ENCODE peak calls at places on chromosome 10, in ten cellular contexts. One of them, this sample, is unnamed.

GRCh38 chr10:132193907-132194552 is 7.3 kb downstream of the DPYSL4 start:
- DNase-seq in IMR-90: no peak
- DNase-seq in adrenal gland: peak; percentile 44
- DNase-seq in C1 segment of cervical spinal cord: no peak
- DNase-seq in Panc1: no peak
- DNase-seq in thyroid gland: peak; percentile 19
- DNase-seq in NCI-H524: no peak
- DNase-seq in sigmoid colon: no peak
- DNase-seq in activated CD4-positive, alpha-beta T cell treated with anti-CD3 and anti-CD28 coated beads for 48 hours: peak; percentile 36
- DNase-seq in stimulated activated CD4-positive, alpha-beta T cell treated with anti-CD3 and anti-CD28 coated beads, Interleukin-4, amount 100 ng/mL, for 1 hour: no peak
- DNase-seq in this sample: peak; percentile 21

GRCh38 chr10:28087675-28088351 is 88.9 kb upstream of the ODAD2 start:
- DNase-seq in adrenal gland: no peak
- DNase-seq in C1 segment of cervical spinal cord: no peak
- DNase-seq in sigmoid colon: no peak
- DNase-seq in activated CD4-positive, alpha-beta T cell treated with anti-CD3 and anti-CD28 coated beads for 48 hours: no peak
- DNase-seq in thyroid gland: no peak
- DNase-seq in IMR-90: peak; percentile 92
- DNase-seq in Panc1: no peak
- DNase-seq in NCI-H524: no peak
- DNase-seq in stimulated activated CD4-positive, alpha-beta T cell treated with anti-CD3 and anti-CD28 coated beads, Interleukin-4, amount 100 ng/mL, for 1 hour: no peak
- DNase-seq in this sample: peak; percentile 61

GRCh38 chr10:23203369-23204325 is 11.5 kb downstream of the PTF1A start:
- DNase-seq in thyroid gland: no peak
- DNase-seq in Panc1: no peak
- DNase-seq in stimulated activated CD4-positive, alpha-beta T cell treated with anti-CD3 and anti-CD28 coated beads, Interleukin-4, amount 100 ng/mL, for 1 hour: no peak
- DNase-seq in sigmoid colon: no peak
- DNase-seq in activated CD4-positive, alpha-beta T cell treated with anti-CD3 and anti-CD28 coated beads for 48 hours: no peak
- DNase-seq in C1 segment of cervical spinal cord: no peak
- DNase-seq in IMR-90: no peak
- DNase-seq in adrenal gland: no peak
- DNase-seq in NCI-H524: no peak
- DNase-seq in this sample: no peak

GRCh38 chr10:4285121-4285520 is 500.1 kb upstream of the KLF6 start:
- DNase-seq in C1 segment of cervical spinal cord: no peak
- DNase-seq in stimulated activated CD4-positive, alpha-beta T cell treated with anti-CD3 and anti-CD28 coated beads, Interleukin-4, amount 100 ng/mL, for 1 hour: no peak
- DNase-seq in NCI-H524: no peak
- DNase-seq in Panc1: no peak
- DNase-seq in sigmoid colon: no peak
- DNase-seq in thyroid gland: no peak
- DNase-seq in IMR-90: peak; percentile 32
- DNase-seq in adrenal gland: no peak
- DNase-seq in activated CD4-positive, alpha-beta T cell treated with anti-CD3 and anti-CD28 coated beads for 48 hours: peak; percentile 7
- DNase-seq in this sample: no peak

GRCh38 chr10:70650751-70651150 is 21.6 kb upstream of the ADAMTS14 start:
- DNase-seq in sigmoid colon: no peak
- DNase-seq in IMR-90: no peak
- DNase-seq in C1 segment of cervical spinal cord: no peak
- DNase-seq in thyroid gland: no peak
- DNase-seq in Panc1: no peak
- DNase-seq in NCI-H524: no peak
- DNase-seq in adrenal gland: no peak
- DNase-seq in stimulated activated CD4-positive, alpha-beta T cell treated with anti-CD3 and anti-CD28 coated beads, Interleukin-4, amount 100 ng/mL, for 1 hour: no peak
- DNase-seq in activated CD4-positive, alpha-beta T cell treated with anti-CD3 and anti-CD28 coated beads for 48 hours: no peak
- DNase-seq in this sample: no peak

GRCh38 chr10:123236122-123236521 is 81.9 kb downstream of the BUB3 start:
- DNase-seq in activated CD4-positive, alpha-beta T cell treated with anti-CD3 and anti-CD28 coated beads for 48 hours: no peak
- DNase-seq in IMR-90: no peak
- DNase-seq in C1 segment of cervical spinal cord: no peak
- DNase-seq in adrenal gland: no peak
- DNase-seq in Panc1: no peak
- DNase-seq in NCI-H524: peak; percentile 8
- DNase-seq in thyroid gland: no peak
- DNase-seq in sigmoid colon: no peak
- DNase-seq in stimulated activated CD4-positive, alpha-beta T cell treated with anti-CD3 and anti-CD28 coated beads, Interleukin-4, amount 100 ng/mL, for 1 hour: no peak
- DNase-seq in this sample: no peak

GRCh38 chr10:86188796-86189558 is 177.6 kb downstream of the GRID1 start:
- DNase-seq in NCI-H524: no peak
- DNase-seq in IMR-90: no peak
- DNase-seq in thyroid gland: no peak
- DNase-seq in adrenal gland: no peak
- DNase-seq in activated CD4-positive, alpha-beta T cell treated with anti-CD3 and anti-CD28 coated beads for 48 hours: no peak
- DNase-seq in stimulated activated CD4-positive, alpha-beta T cell treated with anti-CD3 and anti-CD28 coated beads, Interleukin-4, amount 100 ng/mL, for 1 hour: no peak
- DNase-seq in sigmoid colon: no peak
- DNase-seq in Panc1: no peak
- DNase-seq in C1 segment of cervical spinal cord: no peak
- DNase-seq in this sample: no peak

GRCh38 chr10:32950457-32951109 is 7.4 kb downstream of the ITGB1 start:
- DNase-seq in stimulated activated CD4-positive, alpha-beta T cell treated with anti-CD3 and anti-CD28 coated beads, Interleukin-4, amount 100 ng/mL, for 1 hour: no peak
- DNase-seq in adrenal gland: no peak
- DNase-seq in thyroid gland: no peak
- DNase-seq in sigmoid colon: no peak
- DNase-seq in NCI-H524: no peak
- DNase-seq in C1 segment of cervical spinal cord: no peak
- DNase-seq in IMR-90: no peak
- DNase-seq in activated CD4-positive, alpha-beta T cell treated with anti-CD3 and anti-CD28 coated beads for 48 hours: no peak
- DNase-seq in Panc1: no peak
- DNase-seq in this sample: no peak

GRCh38 chr10:76306859-76307258 is 875.4 kb downstream of the LRMDA start:
- DNase-seq in IMR-90: peak; percentile 68
- DNase-seq in Panc1: no peak
- DNase-seq in NCI-H524: no peak
- DNase-seq in stimulated activated CD4-positive, alpha-beta T cell treated with anti-CD3 and anti-CD28 coated beads, Interleukin-4, amount 100 ng/mL, for 1 hour: no peak
- DNase-seq in thyroid gland: no peak
- DNase-seq in sigmoid colon: no peak
- DNase-seq in adrenal gland: no peak
- DNase-seq in activated CD4-positive, alpha-beta T cell treated with anti-CD3 and anti-CD28 coated beads for 48 hours: no peak
- DNase-seq in C1 segment of cervical spinal cord: no peak
- DNase-seq in this sample: peak; percentile 58

GRCh38 chr10:644076-644942 is 45.2 kb downstream of the DIP2C start:
- DNase-seq in sigmoid colon: peak; percentile 63
- DNase-seq in NCI-H524: no peak
- DNase-seq in Panc1: no peak
- DNase-seq in IMR-90: no peak
- DNase-seq in activated CD4-positive, alpha-beta T cell treated with anti-CD3 and anti-CD28 coated beads for 48 hours: no peak
- DNase-seq in thyroid gland: no peak
- DNase-seq in stimulated activated CD4-positive, alpha-beta T cell treated with anti-CD3 and anti-CD28 coated beads, Interleukin-4, amount 100 ng/mL, for 1 hour: no peak
- DNase-seq in adrenal gland: no peak
- DNase-seq in C1 segment of cervical spinal cord: no peak
- DNase-seq in this sample: no peak

GRCh38 chr10:103669243-103669929 is 175.9 kb downstream of the NEURL1 start:
- DNase-seq in thyroid gland: no peak
- DNase-seq in C1 segment of cervical spinal cord: no peak
- DNase-seq in activated CD4-positive, alpha-beta T cell treated with anti-CD3 and anti-CD28 coated beads for 48 hours: no peak
- DNase-seq in NCI-H524: no peak
- DNase-seq in Panc1: no peak
- DNase-seq in adrenal gland: no peak
- DNase-seq in stimulated activated CD4-positive, alpha-beta T cell treated with anti-CD3 and anti-CD28 coated beads, Interleukin-4, amount 100 ng/mL, for 1 hour: no peak
- DNase-seq in sigmoid colon: no peak
- DNase-seq in IMR-90: peak; percentile 20
- DNase-seq in this sample: peak; percentile 28

GRCh38 chr10:133166504-133166827 is 6.4 kb downstream of the KNDC1 start:
- DNase-seq in stimulated activated CD4-positive, alpha-beta T cell treated with anti-CD3 and anti-CD28 coated beads, Interleukin-4, amount 100 ng/mL, for 1 hour: no peak
- DNase-seq in thyroid gland: no peak
- DNase-seq in Panc1: no peak
- DNase-seq in IMR-90: no peak
- DNase-seq in adrenal gland: no peak
- DNase-seq in sigmoid colon: peak; percentile 43
- DNase-seq in C1 segment of cervical spinal cord: no peak
- DNase-seq in activated CD4-positive, alpha-beta T cell treated with anti-CD3 and anti-CD28 coated beads for 48 hours: no peak
- DNase-seq in NCI-H524: no peak
- DNase-seq in this sample: no peak

GRCh38 chr10:11440250-11441150 is 170.9 kb downstream of the USP6NL start:
- DNase-seq in sigmoid colon: no peak
- DNase-seq in NCI-H524: no peak
- DNase-seq in thyroid gland: no peak
- DNase-seq in adrenal gland: no peak
- DNase-seq in activated CD4-positive, alpha-beta T cell treated with anti-CD3 and anti-CD28 coated beads for 48 hours: peak; percentile 67
- DNase-seq in Panc1: no peak
- DNase-seq in stimulated activated CD4-positive, alpha-beta T cell treated with anti-CD3 and anti-CD28 coated beads, Interleukin-4, amount 100 ng/mL, for 1 hour: peak; percentile 21
- DNase-seq in IMR-90: no peak
- DNase-seq in C1 segment of cervical spinal cord: no peak
- DNase-seq in this sample: no peak

GRCh38 chr10:48450811-48451466 is 144.5 kb downstream of the MAPK8 start:
- DNase-seq in activated CD4-positive, alpha-beta T cell treated with anti-CD3 and anti-CD28 coated beads for 48 hours: no peak
- DNase-seq in adrenal gland: no peak
- DNase-seq in stimulated activated CD4-positive, alpha-beta T cell treated with anti-CD3 and anti-CD28 coated beads, Interleukin-4, amount 100 ng/mL, for 1 hour: no peak
- DNase-seq in IMR-90: no peak
- DNase-seq in sigmoid colon: peak; percentile 63
- DNase-seq in Panc1: no peak
- DNase-seq in C1 segment of cervical spinal cord: no peak
- DNase-seq in NCI-H524: no peak
- DNase-seq in thyroid gland: no peak
- DNase-seq in this sample: no peak

GRCh38 chr10:91432175-91432574 is 22.0 kb downstream of the HECTD2 start:
- DNase-seq in thyroid gland: no peak
- DNase-seq in Panc1: no peak
- DNase-seq in NCI-H524: no peak
- DNase-seq in activated CD4-positive, alpha-beta T cell treated with anti-CD3 and anti-CD28 coated beads for 48 hours: no peak
- DNase-seq in adrenal gland: no peak
- DNase-seq in sigmoid colon: no peak
- DNase-seq in stimulated activated CD4-positive, alpha-beta T cell treated with anti-CD3 and anti-CD28 coated beads, Interleukin-4, amount 100 ng/mL, for 1 hour: no peak
- DNase-seq in C1 segment of cervical spinal cord: no peak
- DNase-seq in IMR-90: no peak
- DNase-seq in this sample: no peak